ENCODE peak calls at places on chromosomes 7 and 10, in five cellular contexts. R, Z, O, V and X are unnamed samples.

GRCh38 chr7:15839415-15840100 is 153.1 kb upstream of the MEOX2 start:
- DNase-seq in O (no peak), V (no peak), R (peak; percentile 46), Z (peak; percentile 82), X (peak; percentile 77)

GRCh38 chr7:55254596-55255500 is 110.3 kb upstream of the LANCL2 start:
- DNase-seq in Z (peak; percentile 92), O (peak; percentile 93), R (peak; percentile 86), V (peak; percentile 91), X (peak; percentile 88)

GRCh38 chr7:82593780-82594179 is 150.2 kb upstream of the CACNA2D1 start:
- DNase-seq in O (no peak), Z (no peak), V (no peak), R (no peak), X (no peak)

GRCh38 chr7:31688347-31688746 is 1.3 kb downstream of the PPP1R17 start:
- DNase-seq in Z (no peak), V (no peak), O (no peak), R (no peak), X (no peak)

GRCh38 chr10:99457808-99458207 is 27.4 kb upstream of the GOT1 start:
- DNase-seq in Z (no peak), V (no peak), R (peak; percentile 24), O (peak; percentile 7), X (no peak)

GRCh38 chr7:139620676-139621344 is 97.3 kb downstream of the CLEC2L start:
- DNase-seq in O (peak; percentile 31), V (peak; percentile 68), R (peak; percentile 58), Z (peak; percentile 73), X (no peak)

GRCh38 chr7:362416-363096 is 72.6 kb downstream of the FOXL3 start:
- DNase-seq in R (peak; percentile 36), O (no peak), V (no peak), Z (peak; percentile 49), X (peak; percentile 36)

GRCh38 chr7:36663481-36663880 is 60.8 kb downstream of the AOAH start:
- DNase-seq in V (no peak), Z (no peak), R (no peak), O (no peak), X (no peak)

GRCh38 chr7:138625849-138626230 is 75.3 kb downstream of the SVOPL start:
- DNase-seq in V (no peak), O (no peak), Z (no peak), R (no peak), X (no peak)

GRCh38 chr10:93190377-93190776 is 116.7 kb downstream of the CYP26A1 start:
- DNase-seq in Z (no peak), R (no peak), V (no peak), O (peak; percentile 4), X (no peak)
- H3K27me3 ChIP-seq in Z (peaks cover 3% of the 10 kb centered on the region), R (no peaks in the 10 kb centered on the region), V (no peaks in the 10 kb centered on the region), O (no peaks in the 10 kb centered on the region), X (no peaks in the 10 kb centered on the region)

DNA sequence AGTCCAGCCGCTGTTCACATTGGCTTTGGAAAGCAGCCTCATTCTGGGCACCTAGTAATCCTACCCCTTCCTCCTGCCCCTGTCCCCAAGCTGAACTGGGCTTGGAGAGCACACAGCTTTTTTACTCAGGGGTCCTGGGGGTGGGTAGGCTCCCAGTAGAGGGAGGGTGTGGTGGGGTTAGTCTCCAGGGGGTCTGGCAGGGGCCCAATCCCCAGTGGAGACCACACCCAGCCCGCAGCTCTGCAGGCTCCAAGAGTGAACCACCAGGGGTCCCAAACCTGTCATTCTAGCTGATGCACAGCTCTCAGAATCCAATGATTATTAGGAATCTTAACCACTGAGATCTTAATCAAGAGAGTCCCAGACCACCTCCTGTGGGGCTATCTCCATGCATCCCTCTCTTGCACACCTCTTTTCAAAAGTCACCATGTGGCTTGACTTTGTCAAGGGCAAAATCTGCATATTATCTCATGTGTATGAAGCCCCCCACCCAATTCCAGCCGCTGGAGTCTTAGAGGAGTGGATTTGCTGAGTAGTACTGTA is 2.7 kb downstream of the HOXA11 start:
- DNase-seq in Z (no peak), R (no peak), O (no peak), V (no peak), X (peak; percentile 44)
- H3K27me3 ChIP-seq in Z (peaks cover 60% of the 10 kb centered on the region), R (no peaks in the 10 kb centered on the region), O (no peaks in the 10 kb centered on the region), V (peaks cover 5% of the 10 kb centered on the region), X (no peaks in the 10 kb centered on the region)

GRCh38 chr10:101303087-101303753 is 50.7 kb upstream of the BTRC start:
- DNase-seq in Z (no peak), V (no peak), R (peak; percentile 45), O (no peak), X (no peak)

GRCh38 chr10:101299211-101299610 is 54.8 kb upstream of the BTRC start:
- DNase-seq in Z (no peak), V (no peak), R (no peak), O (no peak), X (no peak)

GRCh38 chr10:101304316-101304715 is 49.6 kb upstream of the BTRC start:
- DNase-seq in Z (no peak), O (no peak), V (no peak), R (no peak), X (no peak)

GRCh38 chr10:101297901-101298451 is 56.0 kb upstream of the BTRC start:
- DNase-seq in Z (peak; percentile 86), V (peak; percentile 62), O (peak; percentile 59), R (peak; percentile 67), X (peak; percentile 88)

GRCh38 chr10:101301111-101301731 is 52.7 kb upstream of the BTRC start:
- DNase-seq in R (peak; percentile 44), V (peak; percentile 28), Z (peak; percentile 79), O (no peak), X (no peak)
- H3K27me3 ChIP-seq in R (peaks cover 55% of the 10 kb centered on the region), V (no peaks in the 10 kb centered on the region), Z (no peaks in the 10 kb centered on the region), O (peaks cover 82% of the 10 kb centered on the region), X (no peaks in the 10 kb centered on the region)

DNA sequence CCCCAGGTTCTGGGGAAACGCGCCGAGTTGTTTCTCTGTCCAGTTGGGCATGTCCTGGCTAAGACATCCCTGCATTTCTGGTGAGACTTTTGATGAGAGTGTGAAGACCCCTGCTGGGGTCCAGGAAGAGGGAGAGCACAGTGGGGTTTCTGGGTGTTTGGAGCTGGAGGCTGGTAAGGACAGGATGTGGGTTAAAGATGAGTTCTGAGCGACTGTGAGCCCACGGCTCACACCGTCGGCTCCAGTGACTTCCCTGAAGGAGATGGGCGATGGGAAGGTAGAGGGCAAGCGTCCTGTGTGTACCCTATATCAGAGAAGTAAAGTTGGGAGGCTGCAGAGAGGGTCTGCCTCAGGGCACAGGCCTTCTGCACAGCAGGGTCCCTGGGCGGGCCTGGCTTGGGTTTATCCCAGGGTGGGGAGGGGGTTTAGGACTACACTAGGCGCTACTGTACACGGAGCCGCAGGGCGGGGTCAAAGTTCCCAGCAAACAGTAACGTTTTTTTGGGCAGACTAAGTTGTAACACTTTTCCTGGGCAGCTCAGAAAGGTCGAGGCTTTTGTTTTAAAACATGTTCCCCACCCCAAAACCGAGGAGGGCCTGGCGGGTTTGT is 3.6 kb downstream of the EMX2 start:
- DNase-seq in V (no peak), O (no peak), Z (no peak), R (peak; percentile 62), X (no peak)
- H3K27me3 ChIP-seq in V (peaks cover 92% of the 10 kb centered on the region), O (no peaks in the 10 kb centered on the region), Z (peaks cover 96% of the 10 kb centered on the region), R (no peaks in the 10 kb centered on the region), X (no peaks in the 10 kb centered on the region)

GRCh38 chr10:86392723-86393094 is 26.1 kb upstream of the GRID1 start:
- DNase-seq in V (no peak), R (no peak), O (no peak), Z (no peak), X (no peak)
- H3K27me3 ChIP-seq in V (peaks cover 6% of the 10 kb centered on the region), R (peaks cover 37% of the 10 kb centered on the region), O (peaks cover 38% of the 10 kb centered on the region), Z (peaks cover 21% of the 10 kb centered on the region), X (no peaks in the 10 kb centered on the region)